ENCODE peak calls at places on chromosomes 11 and 22, in eight cellular contexts. X is left cardiac atrium, N is left lung, U is WTC11, G is cardiac muscle cell, Z is pulmonary artery endothelial cell, V is pons, P is endothelial cell. J is an unnamed sample.

GRCh38 chr22:48434868-48435250 is 1392.8 kb downstream of the BRD1 start:
- DNase-seq in G (no peak), V (no peak), X (no peak), P (no peak), N (no peak), U (no peak), Z (no peak), J (no peak)

GRCh38 chr22:37496651-37497599 is 10.7 kb upstream of the MFNG start:
- DNase-seq in N (no peak), V (no peak), G (no peak), Z (peak), X (no peak), U (peak), P (no peak), J (no peak)

GRCh38 chr22:19085233-19086043 is 36.8 kb downstream of the DGCR2 start:
- DNase-seq in U (no peak), V (peak), G (no peak), P (peak), Z (no peak), N (no peak), X (no peak), J (peak)

GRCh38 chr11:57675176-57675941 is 7.4 kb downstream of the ZDHHC5 start:
- DNase-seq in N (no peak), V (no peak), U (no peak), G (no peak), Z (no peak), X (no peak), P (no peak), J (no peak)

GRCh38 chr22:43389227-43389836 is 22.5 kb upstream of the MPPED1 start:
- DNase-seq in P (no peak), G (no peak), X (no peak), N (no peak), Z (no peak), U (no peak), V (no peak), J (no peak)

GRCh38 chr22:19811811-19812771 is 42.6 kb downstream of the GNB1L start:
- DNase-seq in Z (no peak), X (peak), U (no peak), V (no peak), G (no peak), P (peak), N (peak), J (no peak)

GRCh38 chr11:18731949-18732821 is 6.2 kb upstream of the IGSF22 start:
- DNase-seq in G (peak), X (peak), N (no peak), U (peak), V (peak), Z (no peak), P (peak), J (peak)

GRCh38 chr11:84524422-84525051 is 1102.6 kb downstream of the DLG2 start:
- DNase-seq in V (peak), X (no peak), N (no peak), G (no peak), U (no peak), P (no peak), Z (no peak), J (no peak)

GRCh38 chr11:1628506-1629325 is 859 bp upstream of the KRTAP5-5 start:
- DNase-seq in P (peak), U (peak), Z (no peak), N (no peak), V (peak), G (peak), X (peak), J (peak)

GRCh38 chr11:2932850-2933251 is 3.6 kb upstream of the PHLDA2 start:
- DNase-seq in N (peak), U (no peak), P (no peak), Z (no peak), X (no peak), V (no peak), G (no peak), J (no peak)

GRCh38 chr11:31873115-31873514 is 62.0 kb upstream of the PAX6 start:
- DNase-seq in N (no peak), Z (no peak), P (no peak), U (no peak), X (no peak), G (no peak), V (no peak), J (no peak)

GRCh38 chr22:39490135-39490798 is 11.8 kb upstream of the MIEF1 start:
- DNase-seq in V (peak), Z (no peak), P (peak), X (peak), U (peak), N (peak), G (peak), J (peak)

GRCh38 chr11:69049490-69049867 is 747 bp downstream of the TPCN2 start:
- DNase-seq in N (peak), V (no peak), G (no peak), Z (no peak), X (no peak), P (no peak), U (no peak), J (peak)

GRCh38 chr22:21444701-21445436 is 22.3 kb upstream of the TMEM191C start:
- DNase-seq in Z (no peak), X (peak), P (peak), U (peak), G (no peak), V (no peak), N (peak), J (peak)

GRCh38 chr22:49412236-49412635 is 415.4 kb downstream of the BRD1 start:
- DNase-seq in V (no peak), Z (no peak), U (no peak), G (no peak), X (no peak), N (no peak), P (no peak), J (no peak)

GRCh38 chr11:4699697-4700435 is 2.2 kb upstream of the OR51E2 start:
- DNase-seq in N (no peak), U (no peak), X (no peak), G (no peak), V (no peak), P (no peak), Z (no peak), J (no peak)